ENCODE peak calls at places on chromosomes 13 and 19, in four cellular contexts. C is endothelial cell of umbilical vein, H is neural progenitor cell, V is GM23248. D is an unnamed sample.
A peak's percentile ranks its signal among the peaks of the same experiment; 100 is the strongest.

GRCh38 chr19:19232231-19232630 is 20.5 kb downstream of the NCAN start:
- DNase-seq in C (no peak), H (no peak), V (no peak), D (no peak)

GRCh38 chr19:16342002-16342715 is 17.5 kb downstream of the KLF2 start:
- DNase-seq in C (no peak), H (no peak), V (peak; percentile 39), D (no peak)

GRCh38 chr13:98997738-98998641 is 20.1 kb upstream of the DOCK9 start:
- DNase-seq in C (no peak), H (no peak), V (peak; percentile 72), D (no peak)

GRCh38 chr13:72537782-72538181 is 189.6 kb downstream of the MZT1 start:
- DNase-seq in C (no peak), H (no peak), V (no peak), D (no peak)

GRCh38 chr13:92896842-92897241 is 329.8 kb upstream of the GPC6 start:
- DNase-seq in C (no peak), H (peak; percentile 57), V (peak; percentile 7), D (peak; percentile 32)

GRCh38 chr19:49442354-49442753 is 1.0 kb upstream of the SLC17A7 start:
- DNase-seq in C (no peak), H (peak; percentile 67), V (peak; percentile 36), D (no peak)

GRCh38 chr19:32041681-32042292 is 303.6 kb upstream of the ZNF507 start:
- DNase-seq in C (no peak), H (peak; percentile 77), V (peak; percentile 72), D (peak; percentile 72)

GRCh38 chr19:52621376-52621775 is 16.8 kb downstream of the ZNF83 start:
- DNase-seq in C (no peak), H (no peak), V (no peak), D (no peak)

GRCh38 chr19:42563352-42564210 is 31.1 kb downstream of the CEACAM8 start:
- DNase-seq in C (peak; percentile 38), H (peak; percentile 71), V (peak; percentile 71), D (no peak)

GRCh38 chr13:82176761-82177160 is 1705.5 kb downstream of the SLITRK1 start:
- DNase-seq in C (no peak), H (no peak), V (no peak), D (no peak)

GRCh38 chr13:52809310-52809769 is 39.1 kb downstream of the PCDH8 start:
- DNase-seq in C (peak; percentile 84), H (peak; percentile 80), V (peak; percentile 67), D (peak; percentile 89)

GRCh38 chr13:85666356-85666755 is 132.9 kb downstream of the SLITRK6 start:
- DNase-seq in C (no peak), H (peak; percentile 2), V (no peak), D (no peak)

GRCh38 chr13:112732679-112733078 is 42.8 kb downstream of the ATP11A start:
- DNase-seq in C (no peak), H (no peak), V (no peak), D (no peak)

GRCh38 chr13:113915786-113916329 is 52.0 kb upstream of the GAS6 start:
- DNase-seq in C (no peak), H (no peak), V (no peak), D (no peak)

GRCh38 chr19:23790641-23791488 is 32.2 kb upstream of the ZNF681 start:
- DNase-seq in C (no peak), H (no peak), V (no peak), D (no peak)

GRCh38 chr19:41530761-41531301 is 45.1 kb upstream of the CEACAM21 start:
- DNase-seq in C (peak; percentile 84), H (no peak), V (peak; percentile 62), D (peak; percentile 94)

GRCh38 chr19:31220540-31220939 is 128.7 kb downstream of the TSHZ3 start:
- DNase-seq in C (no peak), H (peak; percentile 9), V (no peak), D (no peak)

GRCh38 chr19:44820648-44821609 is 12.0 kb downstream of the BCAM start:
- DNase-seq in C (peak; percentile 50), H (no peak), V (peak; percentile 54), D (no peak)

GRCh38 chr13:106555631-106556328 is 12.2 kb downstream of the ARGLU1 start:
- DNase-seq in C (no peak), H (no peak), V (peak; percentile 39), D (no peak)

GRCh38 chr19:40466219-40467006 is at the start of gene SPTBN4:
- DNase-seq in C (no peak), H (peak; percentile 10), V (peak; percentile 11), D (no peak)

GRCh38 chr19:43471091-43471490 is 5.7 kb upstream of the LYPD3 start:
- DNase-seq in C (no peak), H (no peak), V (no peak), D (no peak)

GRCh38 chr13:51212808-51213728 is 9.1 kb upstream of the FAM124A start:
- DNase-seq in C (no peak), H (no peak), V (no peak), D (no peak)

GRCh38 chr19:31066385-31066784 is 282.9 kb downstream of the TSHZ3 start:
- DNase-seq in C (no peak), H (no peak), V (peak; percentile 76), D (peak; percentile 26)

GRCh38 chr19:2491130-2491801 is 15.3 kb downstream of the GADD45B start:
- DNase-seq in C (peak; percentile 41), H (no peak), V (peak; percentile 95), D (no peak)

GRCh38 chr19:11332822-11333221 is 6.6 kb downstream of the RAB3D start:
- DNase-seq in C (no peak), H (no peak), V (no peak), D (no peak)

GRCh38 chr13:37495046-37495445 is 103.5 kb downstream of the POSTN start:
- DNase-seq in C (no peak), H (no peak), V (peak; percentile 65), D (no peak)

GRCh38 chr19:54418030-54418929 is 3.0 kb downstream of the TTYH1 start:
- DNase-seq in C (no peak), H (peak; percentile 45), V (peak; percentile 52), D (no peak)

GRCh38 chr19:12913011-12913561 is 6.0 kb downstream of the SYCE2 start:
- DNase-seq in C (peak; percentile 31), H (peak; percentile 84), V (peak; percentile 76), D (no peak)
- H3K27ac ChIP-seq in C (no peak overlapping the region), H (peak overlapping the region; percentile 60), V (no peak overlapping the region), D (peak overlapping the region; percentile 14)

GRCh38 chr13:27794075-27794691 is 1.9 kb downstream of the GSX1 start:
- DNase-seq in C (no peak), H (no peak), V (no peak), D (no peak)

GRCh38 chr13:27793377-27794074 is 1.2 kb downstream of the GSX1 start:
- DNase-seq in C (no peak), H (no peak), V (no peak), D (no peak)

GRCh38 chr13:27796544-27797227 is 4.4 kb downstream of the GSX1 start:
- DNase-seq in C (no peak), H (no peak), V (no peak), D (no peak)

GRCh38 chr13:27795718-27796019 is 3.4 kb downstream of the GSX1 start:
- DNase-seq in C (no peak), H (no peak), V (no peak), D (no peak)

DNA sequence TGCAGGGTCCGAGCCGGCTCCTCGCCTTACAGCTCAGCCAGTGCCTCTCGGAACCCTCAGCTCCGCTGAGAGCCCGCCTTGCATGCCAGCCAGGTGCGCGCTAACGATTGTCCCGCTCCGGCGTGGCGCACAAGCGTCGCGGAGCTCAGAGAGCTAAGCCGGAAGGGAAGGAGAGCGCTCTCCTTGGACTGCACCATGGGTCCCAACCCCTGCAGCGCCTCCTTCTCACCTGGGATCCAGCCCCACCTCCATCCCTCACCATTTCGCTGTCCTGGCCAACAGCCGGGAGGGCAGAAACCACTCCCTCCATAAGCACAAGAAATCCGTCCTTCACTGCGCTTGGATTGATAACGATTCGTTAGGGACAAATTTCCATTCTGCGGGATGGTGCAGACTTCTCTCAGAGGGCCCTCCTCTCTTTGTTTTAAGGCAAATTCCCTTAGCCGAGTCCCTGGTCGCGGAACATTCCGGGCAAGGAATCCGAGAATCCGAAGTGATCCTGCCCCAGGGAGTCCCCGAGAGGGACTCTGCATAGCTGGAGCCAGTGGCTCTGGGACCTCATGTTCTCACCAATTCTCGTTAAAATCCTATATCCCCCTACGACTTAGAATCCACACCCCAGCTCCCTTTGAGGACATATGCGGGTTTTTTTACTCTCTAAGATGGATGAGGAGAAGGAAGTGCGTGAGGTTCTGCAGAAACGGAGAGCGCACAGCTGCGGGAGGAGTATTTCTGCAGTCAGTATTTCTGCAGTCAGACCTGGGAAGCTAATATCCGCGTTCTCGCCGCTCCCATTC is 2.8 kb downstream of the GSX1 start:
- DNase-seq in C (no peak), H (peak; percentile 57), V (no peak), D (no peak)
- TF ChIP-seq EZH2 in C (no peak), H (peak; percentile 82), V (no peak), D (no peak)

GRCh38 chr19:13033819-13034611 is 38.7 kb downstream of the NFIX start:
- DNase-seq in C (no peak), H (peak; percentile 69), V (peak; percentile 82), D (no peak)
- H3K27ac ChIP-seq in C (no peak overlapping the region), H (no peak overlapping the region), V (peak overlapping the region; percentile 94), D (peak overlapping the region; percentile 58)

GRCh38 chr13:36430247-36431203 is 1.8 kb upstream of the CCNA1 start:
- DNase-seq in C (no peak), H (peak; percentile 57), V (peak; percentile 13), D (no peak)
- TF ChIP-seq EZH2 in C (no peak), H (peak; percentile 80), V (peak; percentile 95), D (no peak)

DNA sequence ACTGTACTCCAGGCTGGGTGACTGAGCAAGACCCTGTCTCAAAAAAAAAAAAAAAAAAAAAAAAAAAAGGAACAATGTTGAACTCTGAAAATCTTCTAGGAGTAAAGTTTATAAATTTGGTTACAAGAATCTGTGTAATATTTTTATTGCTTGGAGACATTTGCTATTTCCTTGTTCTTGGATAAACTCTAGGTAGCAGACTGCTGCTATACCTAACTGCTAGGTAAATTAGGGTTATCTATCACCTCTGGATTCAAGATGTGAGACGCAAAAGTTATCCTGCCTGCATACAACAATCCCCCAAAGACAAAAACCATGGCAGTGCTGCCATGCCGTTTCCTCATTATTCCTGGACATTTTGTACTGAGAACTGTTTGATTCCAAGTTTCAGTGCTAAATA is 33.7 kb downstream of the UBL3 start:
- DNase-seq in C (no peak), H (no peak), V (no peak), D (no peak)
- H3K27ac ChIP-seq in C (no peak overlapping the region), H (no peak overlapping the region), V (no peak overlapping the region), D (no peak overlapping the region)

GRCh38 chr13:101916108-101916757 is 463.8 kb downstream of the ITGBL1 start:
- DNase-seq in C (no peak), H (peak; percentile 84), V (peak; percentile 37), D (no peak)
- TF ChIP-seq EZH2 in C (peak; percentile 42), H (peak; percentile 85), V (no peak), D (peak; percentile 51)

DNA sequence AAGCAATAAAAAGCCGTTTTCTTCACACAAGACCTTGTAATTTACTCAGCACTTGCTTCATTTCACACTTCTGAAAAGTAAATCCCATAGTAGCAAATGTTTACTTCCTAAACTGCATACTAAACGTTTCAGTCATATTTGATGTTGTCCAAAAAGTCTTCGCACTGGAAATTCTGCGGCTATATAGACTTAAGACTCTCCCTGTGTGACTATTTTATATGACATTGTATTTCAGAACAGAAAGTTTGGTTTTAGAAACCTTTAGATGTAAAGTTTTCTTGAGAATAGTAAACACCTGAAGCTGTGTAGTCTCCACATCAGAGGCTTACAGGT is 29.6 kb downstream of the ZAR1L start:
- DNase-seq in C (no peak), H (no peak), V (no peak), D (no peak)
- H3K27ac ChIP-seq in C (peak overlapping the region; percentile 82), H (peak overlapping the region; percentile 42), V (no peak overlapping the region), D (peak overlapping the region; percentile 79)

D was measured in SK-N-MC.